ENCODE peak calls at places on chromosomes 1 and 21, in seven cellular contexts. One of them, this sample, is unnamed.

GRCh38 chr1:26290416-26291261 is 10.8 kb downstream of the SH3BGRL3 start:
- DNase-seq in foreskin fibroblast: no peak
- DNase-seq in heart left ventricle: no peak
- DNase-seq in brain microvascular endothelial cell: no peak
- DNase-seq in sigmoid colon: no peak
- DNase-seq in cardiac muscle cell: no peak
- DNase-seq in AG10803: no peak
- DNase-seq in this sample: no peak

GRCh38 chr1:43521716-43522115 is 9.0 kb upstream of the PTPRF start:
- DNase-seq in foreskin fibroblast: no peak
- DNase-seq in AG10803: no peak
- DNase-seq in heart left ventricle: no peak
- DNase-seq in sigmoid colon: no peak
- DNase-seq in cardiac muscle cell: no peak
- DNase-seq in brain microvascular endothelial cell: no peak
- DNase-seq in this sample: no peak

GRCh38 chr1:245590726-245591125 is 435.9 kb downstream of the KIF26B start:
- DNase-seq in heart left ventricle: no peak
- DNase-seq in cardiac muscle cell: no peak
- DNase-seq in foreskin fibroblast: peak; percentile 14
- DNase-seq in AG10803: no peak
- DNase-seq in brain microvascular endothelial cell: no peak
- DNase-seq in sigmoid colon: no peak
- DNase-seq in this sample: no peak

GRCh38 chr1:228318823-228319241 is 87.8 kb downstream of the TRIM11 start:
- DNase-seq in sigmoid colon: no peak
- DNase-seq in AG10803: no peak
- DNase-seq in brain microvascular endothelial cell: no peak
- DNase-seq in heart left ventricle: no peak
- DNase-seq in cardiac muscle cell: no peak
- DNase-seq in foreskin fibroblast: no peak
- DNase-seq in this sample: no peak

GRCh38 chr1:211647666-211648065 is 27.8 kb downstream of the NEK2 start:
- DNase-seq in sigmoid colon: no peak
- DNase-seq in foreskin fibroblast: no peak
- DNase-seq in AG10803: no peak
- DNase-seq in cardiac muscle cell: no peak
- DNase-seq in heart left ventricle: no peak
- DNase-seq in brain microvascular endothelial cell: no peak
- DNase-seq in this sample: no peak

GRCh38 chr1:19737413-19737812 is 62.3 kb downstream of the TMCO4 start:
- DNase-seq in sigmoid colon: no peak
- DNase-seq in heart left ventricle: no peak
- DNase-seq in AG10803: no peak
- DNase-seq in cardiac muscle cell: no peak
- DNase-seq in foreskin fibroblast: peak; percentile 47
- DNase-seq in brain microvascular endothelial cell: peak; percentile 32
- DNase-seq in this sample: no peak

GRCh38 chr1:168135982-168136708 is 585 bp downstream of the GPR161 start:
- DNase-seq in heart left ventricle: peak; percentile 9
- DNase-seq in cardiac muscle cell: peak; percentile 40
- DNase-seq in sigmoid colon: peak; percentile 67
- DNase-seq in foreskin fibroblast: peak; percentile 66
- DNase-seq in AG10803: no peak
- DNase-seq in brain microvascular endothelial cell: no peak
- DNase-seq in this sample: no peak

GRCh38 chr1:24966724-24967346 is 36.8 kb upstream of the RUNX3 start:
- DNase-seq in AG10803: peak; percentile 71
- DNase-seq in cardiac muscle cell: no peak
- DNase-seq in heart left ventricle: no peak
- DNase-seq in brain microvascular endothelial cell: peak; percentile 94
- DNase-seq in foreskin fibroblast: peak; percentile 50
- DNase-seq in sigmoid colon: peak; percentile 51
- DNase-seq in this sample: no peak

GRCh38 chr1:41073971-41074370 is 52.4 kb upstream of the SLFNL1 start:
- DNase-seq in brain microvascular endothelial cell: peak; percentile 31
- DNase-seq in foreskin fibroblast: peak; percentile 70
- DNase-seq in cardiac muscle cell: no peak
- DNase-seq in sigmoid colon: no peak
- DNase-seq in heart left ventricle: no peak
- DNase-seq in AG10803: peak; percentile 57
- DNase-seq in this sample: no peak

GRCh38 chr1:204647114-204647804 is 38.3 kb downstream of the LRRN2 start:
- DNase-seq in heart left ventricle: no peak
- DNase-seq in foreskin fibroblast: peak; percentile 82
- DNase-seq in brain microvascular endothelial cell: peak; percentile 77
- DNase-seq in cardiac muscle cell: peak; percentile 84
- DNase-seq in sigmoid colon: no peak
- DNase-seq in AG10803: peak; percentile 69
- DNase-seq in this sample: peak; percentile 28

GRCh38 chr1:18107671-18108312 is at the start of gene IGSF21:
- DNase-seq in foreskin fibroblast: no peak
- DNase-seq in sigmoid colon: no peak
- DNase-seq in cardiac muscle cell: peak; percentile 53
- DNase-seq in AG10803: no peak
- DNase-seq in heart left ventricle: no peak
- DNase-seq in brain microvascular endothelial cell: no peak
- DNase-seq in this sample: no peak

GRCh38 chr1:151371744-151372410 is 628 bp downstream of the SELENBP1 start:
- DNase-seq in cardiac muscle cell: peak; percentile 37
- DNase-seq in heart left ventricle: peak; percentile 46
- DNase-seq in AG10803: peak; percentile 12
- DNase-seq in sigmoid colon: peak; percentile 83
- DNase-seq in foreskin fibroblast: peak; percentile 68
- DNase-seq in brain microvascular endothelial cell: no peak
- DNase-seq in this sample: no peak

GRCh38 chr1:159880435-159880834 is 18.0 kb upstream of the VSIG8 start:
- DNase-seq in foreskin fibroblast: no peak
- DNase-seq in AG10803: no peak
- DNase-seq in cardiac muscle cell: no peak
- DNase-seq in brain microvascular endothelial cell: no peak
- DNase-seq in heart left ventricle: no peak
- DNase-seq in sigmoid colon: no peak
- DNase-seq in this sample: no peak

GRCh38 chr1:30450148-30450817 is 273.1 kb downstream of the MATN1 start:
- DNase-seq in AG10803: no peak
- DNase-seq in sigmoid colon: peak; percentile 26
- DNase-seq in cardiac muscle cell: no peak
- DNase-seq in brain microvascular endothelial cell: no peak
- DNase-seq in foreskin fibroblast: no peak
- DNase-seq in heart left ventricle: no peak
- DNase-seq in this sample: no peak

GRCh38 chr1:210437781-210438180 is 109.1 kb downstream of the HHAT start:
- DNase-seq in brain microvascular endothelial cell: no peak
- DNase-seq in cardiac muscle cell: no peak
- DNase-seq in sigmoid colon: no peak
- DNase-seq in foreskin fibroblast: no peak
- DNase-seq in AG10803: peak; percentile 47
- DNase-seq in heart left ventricle: no peak
- DNase-seq in this sample: no peak

GRCh38 chr1:156629825-156630449 is 10.7 kb downstream of the HAPLN2 start:
- DNase-seq in cardiac muscle cell: no peak
- DNase-seq in foreskin fibroblast: no peak
- DNase-seq in brain microvascular endothelial cell: no peak
- DNase-seq in AG10803: no peak
- DNase-seq in heart left ventricle: no peak
- DNase-seq in sigmoid colon: peak; percentile 2
- DNase-seq in this sample: no peak

GRCh38 chr1:205920159-205920558 is 23.1 kb downstream of the SLC26A9 start:
- DNase-seq in brain microvascular endothelial cell: peak; percentile 24
- DNase-seq in heart left ventricle: peak; percentile 71
- DNase-seq in cardiac muscle cell: peak; percentile 88
- DNase-seq in AG10803: peak; percentile 37
- DNase-seq in foreskin fibroblast: no peak
- DNase-seq in sigmoid colon: peak; percentile 48
- DNase-seq in this sample: no peak

GRCh38 chr1:54887665-54888071 is 673 bp upstream of the DHCR24 start:
- DNase-seq in heart left ventricle: no peak
- DNase-seq in AG10803: peak; percentile 49
- DNase-seq in sigmoid colon: no peak
- DNase-seq in cardiac muscle cell: no peak
- DNase-seq in brain microvascular endothelial cell: no peak
- DNase-seq in foreskin fibroblast: peak; percentile 56
- DNase-seq in this sample: no peak

GRCh38 chr1:203661572-203661971 is 34.9 kb downstream of the ATP2B4 start:
- DNase-seq in heart left ventricle: peak; percentile 54
- DNase-seq in foreskin fibroblast: no peak
- DNase-seq in brain microvascular endothelial cell: no peak
- DNase-seq in AG10803: no peak
- DNase-seq in cardiac muscle cell: no peak
- DNase-seq in sigmoid colon: no peak
- DNase-seq in this sample: no peak

GRCh38 chr1:26789612-26789865 is 1.8 kb downstream of the PIGV start:
- DNase-seq in heart left ventricle: no peak
- DNase-seq in AG10803: no peak
- DNase-seq in sigmoid colon: no peak
- DNase-seq in brain microvascular endothelial cell: no peak
- DNase-seq in foreskin fibroblast: no peak
- DNase-seq in cardiac muscle cell: no peak
- DNase-seq in this sample: no peak

GRCh38 chr1:44642255-44642654 is 32.0 kb downstream of the TMEM53 start:
- DNase-seq in AG10803: no peak
- DNase-seq in foreskin fibroblast: no peak
- DNase-seq in sigmoid colon: no peak
- DNase-seq in cardiac muscle cell: no peak
- DNase-seq in heart left ventricle: no peak
- DNase-seq in brain microvascular endothelial cell: no peak
- DNase-seq in this sample: no peak

GRCh38 chr1:1274931-1275431 is 1.3 kb upstream of the UBE2J2 start:
- DNase-seq in AG10803: no peak
- DNase-seq in sigmoid colon: no peak
- DNase-seq in foreskin fibroblast: no peak
- DNase-seq in heart left ventricle: no peak
- DNase-seq in cardiac muscle cell: no peak
- DNase-seq in brain microvascular endothelial cell: no peak
- DNase-seq in this sample: no peak

GRCh38 chr1:108053291-108054023 is 88.5 kb upstream of the VAV3 start:
- DNase-seq in AG10803: peak; percentile 24
- DNase-seq in sigmoid colon: peak; percentile 50
- DNase-seq in foreskin fibroblast: peak; percentile 77
- DNase-seq in cardiac muscle cell: no peak
- DNase-seq in brain microvascular endothelial cell: peak; percentile 67
- DNase-seq in heart left ventricle: peak; percentile 18
- DNase-seq in this sample: no peak

DNA sequence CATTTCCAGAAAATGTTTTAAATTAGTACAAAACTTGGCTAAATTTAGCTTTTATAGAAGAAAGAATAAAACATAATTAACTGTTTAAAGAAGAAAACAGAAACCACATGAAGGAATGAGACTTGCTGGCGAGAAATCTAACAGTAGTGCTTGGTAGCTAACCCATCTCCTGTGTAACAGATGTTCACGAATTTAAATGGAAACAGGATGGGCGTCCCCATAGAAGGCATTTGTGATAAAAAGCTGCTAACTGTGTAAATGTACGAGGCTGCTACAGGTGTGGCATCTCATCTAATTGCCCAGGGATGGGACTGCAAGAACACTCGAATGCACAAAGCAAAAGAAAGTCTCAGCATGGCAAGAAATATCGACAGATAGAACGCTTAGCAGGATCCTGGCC is 112.8 kb downstream of the RUNX1 start:
- DNase-seq in sigmoid colon: no peak
- DNase-seq in brain microvascular endothelial cell: no peak
- DNase-seq in foreskin fibroblast: peak; percentile 35
- DNase-seq in cardiac muscle cell: no peak
- DNase-seq in AG10803: peak; percentile 70
- DNase-seq in heart left ventricle: no peak
- DNase-seq in this sample: no peak
- H3K4me3 ChIP-seq in sigmoid colon: no peak overlapping the region
- H3K4me3 ChIP-seq in brain microvascular endothelial cell: no peak overlapping the region
- H3K4me3 ChIP-seq in foreskin fibroblast: peak overlapping the region; percentile 8
- H3K4me3 ChIP-seq in cardiac muscle cell: no peak overlapping the region
- H3K4me3 ChIP-seq in AG10803: peak overlapping the region; percentile 29
- H3K4me3 ChIP-seq in heart left ventricle: no peak overlapping the region
- H3K4me3 ChIP-seq in this sample: no peak overlapping the region

DNA sequence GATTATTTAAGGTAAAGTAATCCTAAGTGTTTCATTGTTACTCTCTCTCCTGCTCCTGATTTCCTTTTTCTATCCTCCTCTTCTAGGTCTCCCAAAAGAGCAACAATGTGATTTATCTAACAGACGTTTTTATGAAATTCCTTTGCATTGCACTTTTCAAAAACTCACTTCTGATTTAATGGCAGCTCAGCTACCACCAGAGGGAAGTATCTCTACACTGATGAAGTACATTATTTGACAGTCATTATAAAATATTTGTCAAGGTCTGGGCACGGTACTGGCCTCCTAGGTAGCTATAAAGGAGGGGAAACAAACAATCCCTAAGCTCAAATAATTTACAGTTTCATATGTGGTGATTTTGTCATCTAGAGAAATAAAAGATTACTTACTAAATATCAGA is 15.6 kb downstream of the TMPRSS15 start:
- DNase-seq in sigmoid colon: no peak
- DNase-seq in cardiac muscle cell: no peak
- DNase-seq in brain microvascular endothelial cell: no peak
- DNase-seq in AG10803: no peak
- DNase-seq in heart left ventricle: no peak
- DNase-seq in foreskin fibroblast: no peak
- DNase-seq in this sample: no peak
- TF ChIP-seq CTCF in sigmoid colon: no peak
- TF ChIP-seq CTCF in cardiac muscle cell: no peak
- TF ChIP-seq CTCF in brain microvascular endothelial cell: peak; percentile 10
- TF ChIP-seq CTCF in AG10803: no peak
- TF ChIP-seq CTCF in heart left ventricle: no peak
- TF ChIP-seq CTCF in foreskin fibroblast: no peak
- TF ChIP-seq CTCF in this sample: peak; percentile 25

GRCh38 chr1:36322786-36323635 is 434 bp downstream of the EVA1B start:
- DNase-seq in cardiac muscle cell: no peak
- DNase-seq in sigmoid colon: peak; percentile 83
- DNase-seq in AG10803: peak; percentile 64
- DNase-seq in heart left ventricle: peak; percentile 66
- DNase-seq in foreskin fibroblast: peak; percentile 90
- DNase-seq in brain microvascular endothelial cell: peak; percentile 46
- DNase-seq in this sample: no peak

GRCh38 chr1:36320767-36321118 is 2.7 kb downstream of the EVA1B start:
- DNase-seq in heart left ventricle: no peak
- DNase-seq in brain microvascular endothelial cell: no peak
- DNase-seq in foreskin fibroblast: no peak
- DNase-seq in sigmoid colon: no peak
- DNase-seq in cardiac muscle cell: no peak
- DNase-seq in AG10803: no peak
- DNase-seq in this sample: no peak

GRCh38 chr1:36320291-36320758 is 3.1 kb downstream of the EVA1B start:
- DNase-seq in foreskin fibroblast: peak; percentile 51
- DNase-seq in heart left ventricle: no peak
- DNase-seq in sigmoid colon: no peak
- DNase-seq in brain microvascular endothelial cell: no peak
- DNase-seq in cardiac muscle cell: no peak
- DNase-seq in AG10803: no peak
- DNase-seq in this sample: no peak

GRCh38 chr1:36322085-36322785 is 1.2 kb downstream of the EVA1B start:
- DNase-seq in heart left ventricle: no peak
- DNase-seq in brain microvascular endothelial cell: no peak
- DNase-seq in foreskin fibroblast: peak; percentile 64
- DNase-seq in AG10803: peak; percentile 17
- DNase-seq in sigmoid colon: peak; percentile 75
- DNase-seq in cardiac muscle cell: no peak
- DNase-seq in this sample: no peak

GRCh38 chr1:36321119-36321951 is 2.1 kb downstream of the EVA1B start:
- DNase-seq in AG10803: peak; percentile 96
- DNase-seq in sigmoid colon: peak; percentile 93
- DNase-seq in brain microvascular endothelial cell: peak; percentile 65
- DNase-seq in heart left ventricle: peak; percentile 89
- DNase-seq in cardiac muscle cell: peak; percentile 92
- DNase-seq in foreskin fibroblast: peak; percentile 99
- DNase-seq in this sample: no peak
- H3K4me3 ChIP-seq in AG10803: peak overlapping the region; percentile 80
- H3K4me3 ChIP-seq in sigmoid colon: peak overlapping the region; percentile 85
- H3K4me3 ChIP-seq in brain microvascular endothelial cell: peak overlapping the region; percentile 79
- H3K4me3 ChIP-seq in heart left ventricle: peak overlapping the region; percentile 90
- H3K4me3 ChIP-seq in cardiac muscle cell: no peak overlapping the region
- H3K4me3 ChIP-seq in foreskin fibroblast: peak overlapping the region; percentile 64
- H3K4me3 ChIP-seq in this sample: no peak overlapping the region

GRCh38 chr1:11059990-11060948 is at the start of gene SRM:
- DNase-seq in sigmoid colon: peak; percentile 94
- DNase-seq in AG10803: peak; percentile 85
- DNase-seq in cardiac muscle cell: peak; percentile 96
- DNase-seq in heart left ventricle: peak; percentile 91
- DNase-seq in foreskin fibroblast: peak; percentile 98
- DNase-seq in brain microvascular endothelial cell: peak; percentile 78
- DNase-seq in this sample: peak; percentile 67
- TF ChIP-seq CTCF in sigmoid colon: no peak
- TF ChIP-seq CTCF in AG10803: peak; percentile 25
- TF ChIP-seq CTCF in cardiac muscle cell: peak; percentile 18
- TF ChIP-seq CTCF in heart left ventricle: peak; percentile 34
- TF ChIP-seq CTCF in foreskin fibroblast: no peak
- TF ChIP-seq CTCF in brain microvascular endothelial cell: peak; percentile 33
- TF ChIP-seq CTCF in this sample: no peak

This sample was measured in LNCaP clone FGC.